ENCODE peak calls at places on chromosomes 2 and 18, in four cellular contexts. R is GM06990, D is heart right ventricle, Y is NCI-H1092 treated with DMSO at 0.1 percent for 48 hours. J is an unnamed sample.

GRCh38 chr2:98803747-98804650 is 73.1 kb upstream of the MGAT4A start:
- DNase-seq in R (no peak), Y (peak), D (no peak), J (peak)

GRCh38 chr2:23647563-23647962 is 262.6 kb downstream of the KLHL29 start:
- DNase-seq in R (no peak), Y (no peak), D (no peak), J (no peak)

GRCh38 chr18:7207366-7207765 is 23.5 kb upstream of the LRRC30 start:
- DNase-seq in R (no peak), Y (no peak), D (no peak), J (no peak)

GRCh38 chr2:236874866-236875481 is 210.7 kb upstream of the COPS8 start:
- DNase-seq in R (no peak), D (no peak), Y (no peak), J (no peak)

GRCh38 chr2:185475868-185476267 is 262.7 kb upstream of the FSIP2 start:
- DNase-seq in Y (peak), R (no peak), D (no peak), J (no peak)

GRCh38 chr2:16717477-16717876 is 51.8 kb upstream of the CYRIA start:
- DNase-seq in R (no peak), Y (no peak), D (no peak), J (no peak)

GRCh38 chr18:63457987-63458386 is 18.8 kb upstream of the SERPINB5 start:
- DNase-seq in Y (no peak), R (no peak), D (no peak), J (no peak)

GRCh38 chr2:236380051-236380612 is 115.9 kb upstream of the ASB18 start:
- DNase-seq in D (no peak), R (no peak), Y (no peak), J (no peak)